ENCODE peak calls at places on chromosomes 5 and 9, in four cellular contexts. G, O, P and H are unnamed samples.

GRCh38 chr5:143600396-143601075 is 197.1 kb upstream of the NR3C1 start:
- DNase-seq in G (no peak), P (no peak), O (no peak), H (no peak)

GRCh38 chr5:99000878-99001277 is 72.1 kb upstream of the CHD1 start:
- DNase-seq in P (no peak), O (no peak), G (no peak), H (no peak)

GRCh38 chr9:137055385-137056364 is 1.8 kb upstream of the ENTPD2 start:
- DNase-seq in O (no peak), P (no peak), G (no peak), H (peak)

GRCh38 chr5:136518814-136519213 is 153.5 kb upstream of the TRPC7 start:
- DNase-seq in P (no peak), G (no peak), O (peak), H (no peak)

GRCh38 chr5:172820046-172820767 is 13.8 kb upstream of the ERGIC1 start:
- DNase-seq in O (no peak), P (no peak), G (no peak), H (no peak)

GRCh38 chr5:72281764-72282499 is 38.1 kb downstream of the MRPS27 start:
- DNase-seq in G (no peak), O (no peak), P (no peak), H (no peak)

GRCh38 chr9:70412678-70413426 is 1.6 kb downstream of the KLF9 start:
- DNase-seq in G (no peak), O (peak), P (peak), H (peak)

GRCh38 chr5:54148062-54148461 is 162.3 kb downstream of the ARL15 start:
- DNase-seq in P (no peak), G (no peak), O (no peak), H (no peak)

GRCh38 chr5:40485021-40485998 is 194.4 kb upstream of the PTGER4 start:
- DNase-seq in G (no peak), P (no peak), O (no peak), H (no peak)